ENCODE peak calls at places on chromosomes 13 and 19, in four cellular contexts. One of them, this sample, is unnamed.
A peak's percentile ranks its signal among the peaks of the same experiment; 100 is the strongest.

GRCh38 chr13:79898996-79899395 is 418.0 kb downstream of the NDFIP2 start:
- DNase-seq in stimulated activated naive CD8-positive, alpha-beta T cell treated with anti-CD3 and anti-CD28 coated beads, Interleukin-15, Interleukin-2, amounts not matched to agents 100 U/mL and 50 U/mL, for 24 hours: no peak
- DNase-seq in fibroblast of the aortic adventitia: no peak
- DNase-seq in activated CD4-positive, CD25-positive, alpha-beta regulatory T cell treated with anti-CD3 and anti-CD28 coated beads, Interleukin-2, amount 50 U/mL, for 16 hours: no peak
- DNase-seq in this sample: no peak

GRCh38 chr19:50478901-50479715 is 2.5 kb upstream of the GARIN5A start:
- DNase-seq in fibroblast of the aortic adventitia: peak; percentile 51
- DNase-seq in stimulated activated naive CD8-positive, alpha-beta T cell treated with anti-CD3 and anti-CD28 coated beads, Interleukin-15, Interleukin-2, amounts not matched to agents 100 U/mL and 50 U/mL, for 24 hours: peak; percentile 37
- DNase-seq in activated CD4-positive, CD25-positive, alpha-beta regulatory T cell treated with anti-CD3 and anti-CD28 coated beads, Interleukin-2, amount 50 U/mL, for 16 hours: no peak
- DNase-seq in this sample: no peak

GRCh38 chr13:73970413-73971055 is 163.7 kb downstream of the KLF12 start:
- DNase-seq in fibroblast of the aortic adventitia: peak; percentile 28
- DNase-seq in activated CD4-positive, CD25-positive, alpha-beta regulatory T cell treated with anti-CD3 and anti-CD28 coated beads, Interleukin-2, amount 50 U/mL, for 16 hours: no peak
- DNase-seq in stimulated activated naive CD8-positive, alpha-beta T cell treated with anti-CD3 and anti-CD28 coated beads, Interleukin-15, Interleukin-2, amounts not matched to agents 100 U/mL and 50 U/mL, for 24 hours: no peak
- DNase-seq in this sample: no peak

GRCh38 chr19:34215006-34215665 is 39.2 kb upstream of the GARRE1 start:
- DNase-seq in fibroblast of the aortic adventitia: no peak
- DNase-seq in stimulated activated naive CD8-positive, alpha-beta T cell treated with anti-CD3 and anti-CD28 coated beads, Interleukin-15, Interleukin-2, amounts not matched to agents 100 U/mL and 50 U/mL, for 24 hours: no peak
- DNase-seq in activated CD4-positive, CD25-positive, alpha-beta regulatory T cell treated with anti-CD3 and anti-CD28 coated beads, Interleukin-2, amount 50 U/mL, for 16 hours: no peak
- DNase-seq in this sample: no peak

GRCh38 chr19:36152886-36153525 is 759 bp upstream of the COX7A1 start:
- DNase-seq in fibroblast of the aortic adventitia: no peak
- DNase-seq in stimulated activated naive CD8-positive, alpha-beta T cell treated with anti-CD3 and anti-CD28 coated beads, Interleukin-15, Interleukin-2, amounts not matched to agents 100 U/mL and 50 U/mL, for 24 hours: no peak
- DNase-seq in activated CD4-positive, CD25-positive, alpha-beta regulatory T cell treated with anti-CD3 and anti-CD28 coated beads, Interleukin-2, amount 50 U/mL, for 16 hours: no peak
- DNase-seq in this sample: no peak

GRCh38 chr13:112251930-112252585 is 124.1 kb upstream of the SPACA7 start:
- DNase-seq in stimulated activated naive CD8-positive, alpha-beta T cell treated with anti-CD3 and anti-CD28 coated beads, Interleukin-15, Interleukin-2, amounts not matched to agents 100 U/mL and 50 U/mL, for 24 hours: no peak
- DNase-seq in fibroblast of the aortic adventitia: no peak
- DNase-seq in activated CD4-positive, CD25-positive, alpha-beta regulatory T cell treated with anti-CD3 and anti-CD28 coated beads, Interleukin-2, amount 50 U/mL, for 16 hours: no peak
- DNase-seq in this sample: no peak

GRCh38 chr13:97235549-97236206 is 13.5 kb downstream of the MBNL2 start:
- DNase-seq in fibroblast of the aortic adventitia: no peak
- DNase-seq in activated CD4-positive, CD25-positive, alpha-beta regulatory T cell treated with anti-CD3 and anti-CD28 coated beads, Interleukin-2, amount 50 U/mL, for 16 hours: no peak
- DNase-seq in stimulated activated naive CD8-positive, alpha-beta T cell treated with anti-CD3 and anti-CD28 coated beads, Interleukin-15, Interleukin-2, amounts not matched to agents 100 U/mL and 50 U/mL, for 24 hours: no peak
- DNase-seq in this sample: no peak

GRCh38 chr19:4935449-4935848 is 26.1 kb downstream of the UHRF1 start:
- DNase-seq in stimulated activated naive CD8-positive, alpha-beta T cell treated with anti-CD3 and anti-CD28 coated beads, Interleukin-15, Interleukin-2, amounts not matched to agents 100 U/mL and 50 U/mL, for 24 hours: no peak
- DNase-seq in activated CD4-positive, CD25-positive, alpha-beta regulatory T cell treated with anti-CD3 and anti-CD28 coated beads, Interleukin-2, amount 50 U/mL, for 16 hours: no peak
- DNase-seq in fibroblast of the aortic adventitia: no peak
- DNase-seq in this sample: no peak

GRCh38 chr13:40401911-40402776 is 264.3 kb downstream of the FOXO1 start:
- DNase-seq in activated CD4-positive, CD25-positive, alpha-beta regulatory T cell treated with anti-CD3 and anti-CD28 coated beads, Interleukin-2, amount 50 U/mL, for 16 hours: no peak
- DNase-seq in fibroblast of the aortic adventitia: peak; percentile 96
- DNase-seq in stimulated activated naive CD8-positive, alpha-beta T cell treated with anti-CD3 and anti-CD28 coated beads, Interleukin-15, Interleukin-2, amounts not matched to agents 100 U/mL and 50 U/mL, for 24 hours: peak; percentile 78
- DNase-seq in this sample: no peak

GRCh38 chr19:40702337-40703012 is 12.0 kb upstream of the NUMBL start:
- DNase-seq in fibroblast of the aortic adventitia: peak; percentile 36
- DNase-seq in stimulated activated naive CD8-positive, alpha-beta T cell treated with anti-CD3 and anti-CD28 coated beads, Interleukin-15, Interleukin-2, amounts not matched to agents 100 U/mL and 50 U/mL, for 24 hours: no peak
- DNase-seq in activated CD4-positive, CD25-positive, alpha-beta regulatory T cell treated with anti-CD3 and anti-CD28 coated beads, Interleukin-2, amount 50 U/mL, for 16 hours: no peak
- DNase-seq in this sample: no peak

GRCh38 chr19:6586726-6587092 is 4.2 kb downstream of the CD70 start:
- DNase-seq in activated CD4-positive, CD25-positive, alpha-beta regulatory T cell treated with anti-CD3 and anti-CD28 coated beads, Interleukin-2, amount 50 U/mL, for 16 hours: no peak
- DNase-seq in fibroblast of the aortic adventitia: no peak
- DNase-seq in stimulated activated naive CD8-positive, alpha-beta T cell treated with anti-CD3 and anti-CD28 coated beads, Interleukin-15, Interleukin-2, amounts not matched to agents 100 U/mL and 50 U/mL, for 24 hours: no peak
- DNase-seq in this sample: no peak

GRCh38 chr19:6099633-6100032 is 10.7 kb downstream of the RFX2 start:
- DNase-seq in activated CD4-positive, CD25-positive, alpha-beta regulatory T cell treated with anti-CD3 and anti-CD28 coated beads, Interleukin-2, amount 50 U/mL, for 16 hours: no peak
- DNase-seq in fibroblast of the aortic adventitia: no peak
- DNase-seq in stimulated activated naive CD8-positive, alpha-beta T cell treated with anti-CD3 and anti-CD28 coated beads, Interleukin-15, Interleukin-2, amounts not matched to agents 100 U/mL and 50 U/mL, for 24 hours: no peak
- DNase-seq in this sample: no peak

GRCh38 chr13:36353001-36353400 is 6.8 kb upstream of the SPART start:
- DNase-seq in fibroblast of the aortic adventitia: peak; percentile 47
- DNase-seq in activated CD4-positive, CD25-positive, alpha-beta regulatory T cell treated with anti-CD3 and anti-CD28 coated beads, Interleukin-2, amount 50 U/mL, for 16 hours: no peak
- DNase-seq in stimulated activated naive CD8-positive, alpha-beta T cell treated with anti-CD3 and anti-CD28 coated beads, Interleukin-15, Interleukin-2, amounts not matched to agents 100 U/mL and 50 U/mL, for 24 hours: no peak
- DNase-seq in this sample: no peak

GRCh38 chr19:7067716-7068115 is 1.8 kb upstream of the ZNF557 start:
- DNase-seq in stimulated activated naive CD8-positive, alpha-beta T cell treated with anti-CD3 and anti-CD28 coated beads, Interleukin-15, Interleukin-2, amounts not matched to agents 100 U/mL and 50 U/mL, for 24 hours: no peak
- DNase-seq in fibroblast of the aortic adventitia: peak; percentile 20
- DNase-seq in activated CD4-positive, CD25-positive, alpha-beta regulatory T cell treated with anti-CD3 and anti-CD28 coated beads, Interleukin-2, amount 50 U/mL, for 16 hours: no peak
- DNase-seq in this sample: no peak

GRCh38 chr13:32499538-32500210 is 38.9 kb downstream of the N4BP2L2 start:
- DNase-seq in stimulated activated naive CD8-positive, alpha-beta T cell treated with anti-CD3 and anti-CD28 coated beads, Interleukin-15, Interleukin-2, amounts not matched to agents 100 U/mL and 50 U/mL, for 24 hours: no peak
- DNase-seq in activated CD4-positive, CD25-positive, alpha-beta regulatory T cell treated with anti-CD3 and anti-CD28 coated beads, Interleukin-2, amount 50 U/mL, for 16 hours: no peak
- DNase-seq in fibroblast of the aortic adventitia: no peak
- DNase-seq in this sample: no peak